ENCODE peak calls at places on chromosomes 6 and 20, in ten cellular contexts. L, N, C, W, A, T, P, O, D and B are unnamed samples.

GRCh38 chr6:21331221-21331620 is 262.3 kb upstream of the SOX4 start:
- DNase-seq in A (no peak), P (no peak), C (no peak), N (no peak), T (no peak), D (no peak), W (no peak), L (no peak), O (no peak), B (no peak)

GRCh38 chr20:33684533-33685327 is 1.5 kb downstream of the E2F1 start:
- DNase-seq in W (no peak), A (no peak), O (no peak), T (no peak), N (no peak), D (peak), C (no peak), L (no peak), P (no peak), B (peak)

GRCh38 chr6:109782401-109783046 is 91.4 kb downstream of the FIG4 start:
- DNase-seq in L (no peak), O (no peak), W (no peak), P (no peak), D (no peak), A (no peak), N (no peak), C (no peak), T (no peak), B (no peak)

GRCh38 chr20:45588800-45589199 is 9.7 kb upstream of the WFDC8 start:
- DNase-seq in L (no peak), T (no peak), W (no peak), C (no peak), P (no peak), O (no peak), N (no peak), A (no peak), D (no peak), B (no peak)

GRCh38 chr6:82022614-82023102 is 224.9 kb downstream of the IBTK start:
- DNase-seq in T (peak), O (no peak), C (no peak), N (no peak), P (peak), D (no peak), A (no peak), L (no peak), W (peak), B (peak)

GRCh38 chr6:149761438-149761837 is 11.9 kb downstream of the PCMT1 start:
- DNase-seq in W (no peak), D (no peak), P (no peak), N (no peak), T (no peak), C (no peak), A (no peak), O (no peak), L (no peak), B (no peak)

GRCh38 chr6:38974389-38975133 is 74.0 kb upstream of the GLP1R start:
- DNase-seq in P (no peak), T (no peak), N (peak), O (no peak), L (no peak), W (no peak), D (no peak), C (no peak), A (no peak), B (peak)

GRCh38 chr20:49724637-49725606 is 11.2 kb upstream of the B4GALT5 start:
- DNase-seq in A (no peak), O (no peak), L (no peak), T (peak), P (peak), W (no peak), N (no peak), C (no peak), D (no peak), B (peak)

GRCh38 chr6:149076355-149076734 is 241.2 kb upstream of the TAB2 start:
- DNase-seq in D (no peak), A (no peak), O (no peak), C (no peak), N (no peak), L (no peak), T (no peak), P (no peak), W (no peak), B (no peak)